ENCODE peak calls at places on chromosomes 7 and 10, in six cellular contexts. One of them, this sample, is unnamed.

GRCh38 chr10:339038-339391 is 203.8 kb downstream of the ZMYND11 start:
- DNase-seq in foreskin keratinocyte: no peak
- DNase-seq in ovary: no peak
- DNase-seq in neural crest cell: no peak
- DNase-seq in BJ: no peak
- DNase-seq in nephron progenitor cell: no peak
- DNase-seq in this sample: no peak

GRCh38 chr7:73715648-73716317 is 3.7 kb downstream of the STX1A start:
- DNase-seq in foreskin keratinocyte: peak
- DNase-seq in ovary: no peak
- DNase-seq in neural crest cell: no peak
- DNase-seq in BJ: peak
- DNase-seq in nephron progenitor cell: peak
- DNase-seq in this sample: peak

GRCh38 chr7:68014031-68014774 is 1017.6 kb downstream of the TYW1 start:
- DNase-seq in foreskin keratinocyte: peak
- DNase-seq in ovary: no peak
- DNase-seq in neural crest cell: no peak
- DNase-seq in BJ: no peak
- DNase-seq in nephron progenitor cell: no peak
- DNase-seq in this sample: no peak

GRCh38 chr7:97317575-97317974 is 200.1 kb downstream of the SDHAF3 start:
- DNase-seq in foreskin keratinocyte: no peak
- DNase-seq in ovary: no peak
- DNase-seq in neural crest cell: no peak
- DNase-seq in BJ: no peak
- DNase-seq in nephron progenitor cell: no peak
- DNase-seq in this sample: no peak

GRCh38 chr7:103929808-103930415 is 59.5 kb downstream of the RELN start:
- DNase-seq in foreskin keratinocyte: peak
- DNase-seq in ovary: no peak
- DNase-seq in neural crest cell: no peak
- DNase-seq in BJ: no peak
- DNase-seq in nephron progenitor cell: no peak
- DNase-seq in this sample: no peak

GRCh38 chr7:92614586-92615237 is 24.5 kb upstream of the FAM133B start:
- DNase-seq in foreskin keratinocyte: no peak
- DNase-seq in ovary: no peak
- DNase-seq in neural crest cell: no peak
- DNase-seq in BJ: no peak
- DNase-seq in nephron progenitor cell: no peak
- DNase-seq in this sample: no peak

GRCh38 chr10:46286991-46287693 is at the start of gene ANTXRL:
- DNase-seq in foreskin keratinocyte: no peak
- DNase-seq in ovary: no peak
- DNase-seq in neural crest cell: no peak
- DNase-seq in BJ: no peak
- DNase-seq in nephron progenitor cell: no peak
- DNase-seq in this sample: no peak

GRCh38 chr10:43814611-43815010 is 165.9 kb upstream of the ZNF32 start:
- DNase-seq in foreskin keratinocyte: no peak
- DNase-seq in ovary: no peak
- DNase-seq in neural crest cell: no peak
- DNase-seq in BJ: no peak
- DNase-seq in nephron progenitor cell: no peak
- DNase-seq in this sample: no peak

GRCh38 chr7:70660819-70661191 is 471.1 kb upstream of the GALNT17 start:
- DNase-seq in foreskin keratinocyte: no peak
- DNase-seq in ovary: no peak
- DNase-seq in neural crest cell: no peak
- DNase-seq in BJ: no peak
- DNase-seq in nephron progenitor cell: no peak
- DNase-seq in this sample: no peak

GRCh38 chr10:79454259-79454658 is 8.8 kb upstream of the ZCCHC24 start:
- DNase-seq in foreskin keratinocyte: peak
- DNase-seq in ovary: no peak
- DNase-seq in neural crest cell: no peak
- DNase-seq in BJ: peak
- DNase-seq in nephron progenitor cell: no peak
- DNase-seq in this sample: peak

GRCh38 chr10:63273575-63273974 is 140.4 kb downstream of the NRBF2 start:
- DNase-seq in foreskin keratinocyte: no peak
- DNase-seq in ovary: no peak
- DNase-seq in neural crest cell: no peak
- DNase-seq in BJ: no peak
- DNase-seq in nephron progenitor cell: no peak
- DNase-seq in this sample: no peak

GRCh38 chr10:131147301-131147975 is 164.1 kb downstream of the TCERG1L start:
- DNase-seq in foreskin keratinocyte: no peak
- DNase-seq in ovary: no peak
- DNase-seq in neural crest cell: no peak
- DNase-seq in BJ: no peak
- DNase-seq in nephron progenitor cell: no peak
- DNase-seq in this sample: no peak

GRCh38 chr7:73647725-73648592 is 19.7 kb upstream of the VPS37D start:
- DNase-seq in foreskin keratinocyte: no peak
- DNase-seq in ovary: no peak
- DNase-seq in neural crest cell: no peak
- DNase-seq in BJ: no peak
- DNase-seq in nephron progenitor cell: peak
- DNase-seq in this sample: no peak

GRCh38 chr10:58157076-58157766 is 110.5 kb downstream of the IPMK start:
- DNase-seq in foreskin keratinocyte: peak
- DNase-seq in ovary: no peak
- DNase-seq in neural crest cell: no peak
- DNase-seq in BJ: peak
- DNase-seq in nephron progenitor cell: no peak
- DNase-seq in this sample: peak

GRCh38 chr10:131202964-131203363 is 108.6 kb downstream of the TCERG1L start:
- DNase-seq in foreskin keratinocyte: no peak
- DNase-seq in ovary: peak
- DNase-seq in neural crest cell: no peak
- DNase-seq in BJ: no peak
- DNase-seq in nephron progenitor cell: peak
- DNase-seq in this sample: no peak

GRCh38 chr10:69455009-69455763 is 3.9 kb downstream of the TSPAN15 start:
- DNase-seq in foreskin keratinocyte: no peak
- DNase-seq in ovary: no peak
- DNase-seq in neural crest cell: no peak
- DNase-seq in BJ: no peak
- DNase-seq in nephron progenitor cell: no peak
- DNase-seq in this sample: no peak
- TF ChIP-seq CTCF in foreskin keratinocyte: no peak
- TF ChIP-seq CTCF in ovary: no peak
- TF ChIP-seq CTCF in neural crest cell: no peak
- TF ChIP-seq CTCF in BJ: no peak
- TF ChIP-seq CTCF in nephron progenitor cell: no peak
- TF ChIP-seq CTCF in this sample: no peak

GRCh38 chr7:8204674-8205377 is 57.1 kb downstream of the ICA1 start:
- DNase-seq in foreskin keratinocyte: no peak
- DNase-seq in ovary: no peak
- DNase-seq in neural crest cell: no peak
- DNase-seq in BJ: no peak
- DNase-seq in nephron progenitor cell: no peak
- DNase-seq in this sample: no peak
- TF ChIP-seq CTCF in foreskin keratinocyte: no peak
- TF ChIP-seq CTCF in ovary: no peak
- TF ChIP-seq CTCF in neural crest cell: no peak
- TF ChIP-seq CTCF in BJ: no peak
- TF ChIP-seq CTCF in nephron progenitor cell: no peak
- TF ChIP-seq CTCF in this sample: no peak

GRCh38 chr7:144027070-144027469 is 21.7 kb upstream of the OR2A5 start:
- DNase-seq in foreskin keratinocyte: no peak
- DNase-seq in ovary: no peak
- DNase-seq in neural crest cell: no peak
- DNase-seq in BJ: no peak
- DNase-seq in nephron progenitor cell: no peak
- DNase-seq in this sample: peak
- TF ChIP-seq CTCF in foreskin keratinocyte: peak
- TF ChIP-seq CTCF in ovary: peak
- TF ChIP-seq CTCF in neural crest cell: peak
- TF ChIP-seq CTCF in BJ: peak
- TF ChIP-seq CTCF in nephron progenitor cell: peak
- TF ChIP-seq CTCF in this sample: peak

DNA sequence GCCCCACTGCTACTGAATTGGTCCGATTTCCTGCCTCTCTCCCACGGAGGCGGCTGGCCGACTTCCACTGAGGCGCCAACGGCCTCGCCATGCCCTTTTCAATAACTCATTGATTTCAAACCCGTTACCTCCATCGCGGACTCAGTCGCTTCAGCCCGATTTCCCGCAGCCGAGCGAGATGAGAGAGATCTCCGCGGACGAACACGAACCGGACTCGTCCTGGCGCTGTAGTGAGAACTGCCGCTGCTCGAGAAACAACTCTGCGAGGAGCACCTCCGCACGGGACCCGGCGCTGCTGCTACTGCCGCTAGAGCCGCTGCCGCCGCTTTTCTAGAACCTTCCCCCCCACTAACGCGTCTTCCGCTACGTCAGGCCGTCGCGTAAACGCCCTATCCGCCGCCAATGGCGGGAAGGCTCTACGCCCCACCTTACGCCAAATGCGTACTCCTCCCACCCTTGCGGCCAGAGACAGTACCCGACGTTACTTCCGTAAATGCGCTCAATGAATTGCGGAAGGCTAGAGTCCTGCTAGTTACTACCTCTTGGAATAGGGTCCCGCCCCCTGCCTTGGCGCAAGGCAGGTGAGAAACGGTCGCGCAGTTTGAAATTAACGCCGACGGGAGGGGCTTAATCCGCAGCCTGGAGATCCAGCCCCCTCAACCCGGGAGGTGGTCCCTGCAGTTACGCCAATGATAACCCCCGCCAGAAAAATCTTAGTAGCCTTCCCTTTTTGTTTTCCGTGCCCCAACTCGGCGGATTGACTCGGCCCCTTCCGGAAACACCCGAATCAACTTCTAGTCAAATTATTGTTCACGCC is at the start of gene HNRNPA2B1:
- DNase-seq in foreskin keratinocyte: peak
- DNase-seq in ovary: peak
- DNase-seq in neural crest cell: peak
- DNase-seq in BJ: peak
- DNase-seq in nephron progenitor cell: peak
- DNase-seq in this sample: peak
- TF ChIP-seq CTCF in foreskin keratinocyte: peak
- TF ChIP-seq CTCF in ovary: no peak
- TF ChIP-seq CTCF in neural crest cell: no peak
- TF ChIP-seq CTCF in BJ: peak
- TF ChIP-seq CTCF in nephron progenitor cell: no peak
- TF ChIP-seq CTCF in this sample: no peak

GRCh38 chr7:31075006-31075405 is 22.9 kb downstream of the ADCYAP1R1 start:
- DNase-seq in foreskin keratinocyte: no peak
- DNase-seq in ovary: no peak
- DNase-seq in neural crest cell: no peak
- DNase-seq in BJ: no peak
- DNase-seq in nephron progenitor cell: no peak
- DNase-seq in this sample: no peak
- TF ChIP-seq CTCF in foreskin keratinocyte: no peak
- TF ChIP-seq CTCF in ovary: no peak
- TF ChIP-seq CTCF in neural crest cell: no peak
- TF ChIP-seq CTCF in BJ: no peak
- TF ChIP-seq CTCF in nephron progenitor cell: no peak
- TF ChIP-seq CTCF in this sample: no peak

GRCh38 chr7:139827042-139827441 is 2.0 kb upstream of the TBXAS1 start:
- DNase-seq in foreskin keratinocyte: peak
- DNase-seq in ovary: no peak
- DNase-seq in neural crest cell: no peak
- DNase-seq in BJ: no peak
- DNase-seq in nephron progenitor cell: no peak
- DNase-seq in this sample: no peak
- TF ChIP-seq CTCF in foreskin keratinocyte: peak
- TF ChIP-seq CTCF in ovary: no peak
- TF ChIP-seq CTCF in neural crest cell: no peak
- TF ChIP-seq CTCF in BJ: no peak
- TF ChIP-seq CTCF in nephron progenitor cell: no peak
- TF ChIP-seq CTCF in this sample: no peak

GRCh38 chr10:125479059-125479458 is 203.9 kb downstream of the TEX36 start:
- DNase-seq in foreskin keratinocyte: peak
- DNase-seq in ovary: no peak
- DNase-seq in neural crest cell: no peak
- DNase-seq in BJ: no peak
- DNase-seq in nephron progenitor cell: no peak
- DNase-seq in this sample: no peak

GRCh38 chr10:125482637-125483036 is 200.3 kb downstream of the TEX36 start:
- DNase-seq in foreskin keratinocyte: no peak
- DNase-seq in ovary: no peak
- DNase-seq in neural crest cell: no peak
- DNase-seq in BJ: no peak
- DNase-seq in nephron progenitor cell: no peak
- DNase-seq in this sample: no peak

GRCh38 chr10:125484035-125484732 is 198.8 kb downstream of the TEX36 start:
- DNase-seq in foreskin keratinocyte: no peak
- DNase-seq in ovary: no peak
- DNase-seq in neural crest cell: no peak
- DNase-seq in BJ: no peak
- DNase-seq in nephron progenitor cell: no peak
- DNase-seq in this sample: no peak

DNA sequence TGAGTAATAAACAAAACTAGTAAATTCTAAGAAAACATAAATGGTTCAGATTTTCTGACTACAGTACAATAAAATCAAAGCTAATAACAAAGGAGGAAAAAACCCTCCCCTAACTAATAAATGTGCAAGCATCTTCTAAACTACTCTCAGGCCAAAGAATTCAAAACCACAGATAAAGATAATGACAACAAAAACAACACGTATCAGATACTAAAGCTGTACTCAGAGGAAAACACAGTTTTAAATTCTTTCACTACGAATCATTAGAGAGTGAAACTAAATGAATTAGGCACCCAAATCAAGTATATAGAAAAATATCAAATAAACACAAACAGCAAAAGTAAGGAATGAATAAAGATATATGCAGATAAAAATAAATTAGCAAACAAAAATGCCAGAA is 200.9 kb downstream of the TEX36 start:
- DNase-seq in foreskin keratinocyte: peak
- DNase-seq in ovary: no peak
- DNase-seq in neural crest cell: no peak
- DNase-seq in BJ: no peak
- DNase-seq in nephron progenitor cell: no peak
- DNase-seq in this sample: no peak
- TF ChIP-seq CTCF in foreskin keratinocyte: no peak
- TF ChIP-seq CTCF in ovary: no peak
- TF ChIP-seq CTCF in neural crest cell: no peak
- TF ChIP-seq CTCF in BJ: no peak
- TF ChIP-seq CTCF in nephron progenitor cell: no peak
- TF ChIP-seq CTCF in this sample: no peak

This sample was measured in AG09319.